ENCODE peak calls at places on chromosome 7, in six cellular contexts. One of them, this sample, is unnamed.

GRCh38 chr7:129797224-129797789 is 155.5 kb downstream of the UBE2H start:
- DNase-seq in aorta: peak; percentile 30
- DNase-seq in lower lobe of right lung: no peak
- DNase-seq in stomach: no peak
- DNase-seq in neuronal stem cell: no peak
- DNase-seq in HCT116: no peak
- DNase-seq in this sample: no peak

GRCh38 chr7:140200102-140200989 is 23.6 kb upstream of the KDM7A start:
- DNase-seq in aorta: peak; percentile 65
- DNase-seq in lower lobe of right lung: no peak
- DNase-seq in stomach: peak; percentile 77
- DNase-seq in neuronal stem cell: no peak
- DNase-seq in HCT116: no peak
- DNase-seq in this sample: no peak

GRCh38 chr7:142739927-142740492 is 9.3 kb upstream of the PRSS1 start:
- DNase-seq in aorta: no peak
- DNase-seq in lower lobe of right lung: no peak
- DNase-seq in stomach: no peak
- DNase-seq in neuronal stem cell: no peak
- DNase-seq in HCT116: peak; percentile 1
- DNase-seq in this sample: no peak

GRCh38 chr7:85454904-85455303 is 268.0 kb upstream of the SEMA3D start:
- DNase-seq in aorta: no peak
- DNase-seq in lower lobe of right lung: no peak
- DNase-seq in stomach: no peak
- DNase-seq in neuronal stem cell: no peak
- DNase-seq in HCT116: no peak
- DNase-seq in this sample: no peak

GRCh38 chr7:80183900-80184685 is 49.5 kb downstream of the GNAI1 start:
- DNase-seq in aorta: no peak
- DNase-seq in lower lobe of right lung: no peak
- DNase-seq in stomach: no peak
- DNase-seq in neuronal stem cell: no peak
- DNase-seq in HCT116: peak; percentile 46
- DNase-seq in this sample: no peak

GRCh38 chr7:25624001-25624400 is 395.7 kb upstream of the NPVF start:
- DNase-seq in aorta: no peak
- DNase-seq in lower lobe of right lung: no peak
- DNase-seq in stomach: no peak
- DNase-seq in neuronal stem cell: no peak
- DNase-seq in HCT116: no peak
- DNase-seq in this sample: no peak

GRCh38 chr7:114422478-114423217 is 8.0 kb downstream of the FOXP2 start:
- DNase-seq in aorta: no peak
- DNase-seq in lower lobe of right lung: no peak
- DNase-seq in stomach: no peak
- DNase-seq in neuronal stem cell: no peak
- DNase-seq in HCT116: peak; percentile 7
- DNase-seq in this sample: no peak

GRCh38 chr7:24797270-24797669 is 40.0 kb upstream of the GSDME start:
- DNase-seq in aorta: no peak
- DNase-seq in lower lobe of right lung: no peak
- DNase-seq in stomach: no peak
- DNase-seq in neuronal stem cell: no peak
- DNase-seq in HCT116: no peak
- DNase-seq in this sample: no peak

GRCh38 chr7:100823140-100823525 is 4.2 kb downstream of the EPHB4 start:
- DNase-seq in aorta: no peak
- DNase-seq in lower lobe of right lung: no peak
- DNase-seq in stomach: no peak
- DNase-seq in neuronal stem cell: no peak
- DNase-seq in HCT116: no peak
- DNase-seq in this sample: no peak

GRCh38 chr7:90579181-90579688 is 16.9 kb upstream of the CDK14 start:
- DNase-seq in aorta: no peak
- DNase-seq in lower lobe of right lung: no peak
- DNase-seq in stomach: no peak
- DNase-seq in neuronal stem cell: no peak
- DNase-seq in HCT116: no peak
- DNase-seq in this sample: no peak

GRCh38 chr7:151447312-151447711 is 7.4 kb upstream of the CRYGN start:
- DNase-seq in aorta: no peak
- DNase-seq in lower lobe of right lung: no peak
- DNase-seq in stomach: no peak
- DNase-seq in neuronal stem cell: no peak
- DNase-seq in HCT116: no peak
- DNase-seq in this sample: no peak

GRCh38 chr7:64907641-64908326 is 4.7 kb downstream of the ZNF273 start:
- DNase-seq in aorta: no peak
- DNase-seq in lower lobe of right lung: no peak
- DNase-seq in stomach: no peak
- DNase-seq in neuronal stem cell: no peak
- DNase-seq in HCT116: no peak
- DNase-seq in this sample: no peak

GRCh38 chr7:18700147-18700546 is 204.6 kb downstream of the HDAC9 start:
- DNase-seq in aorta: no peak
- DNase-seq in lower lobe of right lung: no peak
- DNase-seq in stomach: no peak
- DNase-seq in neuronal stem cell: no peak
- DNase-seq in HCT116: peak; percentile 4
- DNase-seq in this sample: no peak

GRCh38 chr7:40899151-40899550 is 764.3 kb downstream of the SUGCT start:
- DNase-seq in aorta: no peak
- DNase-seq in lower lobe of right lung: no peak
- DNase-seq in stomach: no peak
- DNase-seq in neuronal stem cell: no peak
- DNase-seq in HCT116: no peak
- DNase-seq in this sample: no peak

DNA sequence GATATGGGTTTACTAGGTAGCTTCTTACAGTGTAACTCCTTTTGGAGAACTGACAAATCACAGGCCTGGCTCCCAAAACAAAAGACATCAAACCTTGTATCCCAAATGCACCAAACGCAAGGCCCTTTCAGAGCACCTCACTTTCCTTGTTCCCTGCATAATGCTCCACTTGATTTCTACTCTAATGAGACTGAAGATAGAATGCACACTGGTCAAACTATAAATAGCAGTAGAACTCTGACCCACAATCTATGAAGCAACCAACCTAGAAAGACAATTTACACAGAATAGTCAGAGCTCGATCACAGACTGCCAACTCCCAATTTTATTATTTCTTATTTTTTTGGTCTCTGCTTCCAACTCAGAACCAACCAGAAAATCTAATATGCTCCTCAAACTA is 214.4 kb downstream of the CACNA2D1 start:
- DNase-seq in aorta: no peak
- DNase-seq in lower lobe of right lung: no peak
- DNase-seq in stomach: no peak
- DNase-seq in neuronal stem cell: no peak
- DNase-seq in HCT116: no peak
- DNase-seq in this sample: no peak
- H3K27ac ChIP-seq in aorta: no peak overlapping the region
- H3K27ac ChIP-seq in lower lobe of right lung: no peak overlapping the region
- H3K27ac ChIP-seq in stomach: no peak overlapping the region
- H3K27ac ChIP-seq in neuronal stem cell: no peak overlapping the region
- H3K27ac ChIP-seq in HCT116: no peak overlapping the region
- H3K27ac ChIP-seq in this sample: no peak overlapping the region

DNA sequence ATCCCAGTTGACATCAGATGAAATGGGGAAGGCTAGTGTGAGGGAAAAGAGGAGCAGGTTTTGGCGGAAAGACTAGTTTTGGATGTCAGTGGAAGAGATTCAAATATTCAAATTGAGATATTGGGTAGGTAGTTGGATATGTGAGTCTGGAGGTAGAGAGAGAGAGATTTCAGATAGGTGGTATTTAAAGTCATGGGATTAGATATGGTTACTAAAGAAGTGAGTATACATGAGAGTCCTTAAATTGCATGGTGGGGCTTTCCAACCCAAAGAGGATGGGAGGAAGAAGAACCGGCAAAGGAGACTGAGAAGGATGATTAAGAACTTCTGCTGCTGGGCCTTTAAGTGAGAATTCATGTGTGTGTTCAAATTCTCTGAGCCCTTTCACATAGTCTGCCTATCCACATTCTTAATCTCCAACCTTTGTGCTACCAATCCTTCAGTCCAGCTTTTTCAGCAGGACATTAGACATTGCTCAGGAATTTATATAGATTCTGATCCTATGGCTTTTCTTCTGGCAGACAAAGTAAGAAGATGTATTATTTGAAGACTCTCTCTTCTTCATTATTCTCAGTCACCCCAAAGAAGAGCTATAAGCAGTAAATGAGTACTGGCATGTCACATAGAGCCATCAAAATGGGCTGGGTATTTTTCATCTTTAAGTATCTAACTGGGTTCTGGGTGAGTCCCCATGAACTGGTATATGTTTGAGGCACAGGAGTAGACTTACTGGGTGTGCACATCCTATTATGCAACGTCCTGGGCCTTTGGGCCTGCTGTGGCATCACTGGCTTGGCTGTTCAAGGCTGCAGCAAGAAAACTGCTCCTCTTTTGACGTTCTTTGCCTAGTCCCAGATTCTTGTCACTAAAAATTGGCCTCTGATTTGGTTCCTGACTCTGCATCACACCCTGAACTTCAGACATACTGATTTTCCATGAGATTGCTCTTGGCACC is 33.6 kb downstream of the ST7 start:
- DNase-seq in aorta: no peak
- DNase-seq in lower lobe of right lung: no peak
- DNase-seq in stomach: no peak
- DNase-seq in neuronal stem cell: no peak
- DNase-seq in HCT116: no peak
- DNase-seq in this sample: no peak
- H3K27ac ChIP-seq in aorta: peak overlapping the region; percentile 17
- H3K27ac ChIP-seq in lower lobe of right lung: no peak overlapping the region
- H3K27ac ChIP-seq in stomach: no peak overlapping the region
- H3K27ac ChIP-seq in neuronal stem cell: no peak overlapping the region
- H3K27ac ChIP-seq in HCT116: no peak overlapping the region
- H3K27ac ChIP-seq in this sample: no peak overlapping the region

GRCh38 chr7:135467207-135467711 is 42.6 kb downstream of the CNOT4 start:
- DNase-seq in aorta: no peak
- DNase-seq in lower lobe of right lung: no peak
- DNase-seq in stomach: no peak
- DNase-seq in neuronal stem cell: no peak
- DNase-seq in HCT116: no peak
- DNase-seq in this sample: no peak
- H3K27ac ChIP-seq in aorta: no peak overlapping the region
- H3K27ac ChIP-seq in lower lobe of right lung: no peak overlapping the region
- H3K27ac ChIP-seq in stomach: no peak overlapping the region
- H3K27ac ChIP-seq in neuronal stem cell: no peak overlapping the region
- H3K27ac ChIP-seq in HCT116: no peak overlapping the region
- H3K27ac ChIP-seq in this sample: no peak overlapping the region

GRCh38 chr7:48667434-48667833 is 256.9 kb upstream of the CDC14C start:
- DNase-seq in aorta: no peak
- DNase-seq in lower lobe of right lung: no peak
- DNase-seq in stomach: no peak
- DNase-seq in neuronal stem cell: no peak
- DNase-seq in HCT116: no peak
- DNase-seq in this sample: no peak

GRCh38 chr7:48660482-48660881 is 263.9 kb upstream of the CDC14C start:
- DNase-seq in aorta: no peak
- DNase-seq in lower lobe of right lung: no peak
- DNase-seq in stomach: no peak
- DNase-seq in neuronal stem cell: no peak
- DNase-seq in HCT116: no peak
- DNase-seq in this sample: no peak

GRCh38 chr7:48664241-48664640 is 260.1 kb upstream of the CDC14C start:
- DNase-seq in aorta: no peak
- DNase-seq in lower lobe of right lung: no peak
- DNase-seq in stomach: no peak
- DNase-seq in neuronal stem cell: no peak
- DNase-seq in HCT116: no peak
- DNase-seq in this sample: no peak

DNA sequence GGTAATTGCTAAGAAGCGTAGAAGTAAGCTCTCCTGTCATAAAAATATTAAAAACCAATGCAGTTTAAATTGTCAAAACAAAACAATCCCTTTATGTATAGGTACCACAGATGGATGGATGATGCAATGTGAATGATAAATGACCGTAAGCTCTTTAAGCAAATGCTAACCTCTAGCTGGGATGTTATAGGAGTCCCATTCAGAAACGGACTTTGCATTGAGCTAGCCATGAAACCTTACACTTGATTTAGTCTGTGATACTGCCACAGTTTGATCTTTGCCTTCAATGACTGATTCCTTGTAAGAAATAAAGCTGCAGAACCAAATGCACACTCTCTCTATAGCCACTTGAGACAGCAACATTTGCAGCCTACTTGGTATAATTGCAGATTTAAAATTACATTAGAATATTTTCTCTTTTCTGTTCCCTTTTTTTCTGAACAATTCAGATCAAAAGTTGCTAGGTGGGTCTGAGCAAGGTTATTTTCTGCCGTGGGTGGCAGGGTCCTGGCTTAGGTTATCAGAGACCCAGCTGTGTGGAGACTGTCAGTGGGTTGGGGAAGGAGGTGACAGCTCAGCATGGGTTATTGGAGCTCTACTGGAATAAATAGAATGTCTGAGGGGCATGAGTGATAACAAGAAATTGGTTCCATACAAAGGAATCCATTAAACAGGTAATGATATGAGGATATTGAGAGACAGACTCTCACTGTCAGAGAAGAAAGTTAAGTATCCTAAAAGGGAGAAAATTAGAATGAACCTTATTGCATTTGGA is 258.8 kb upstream of the CDC14C start:
- DNase-seq in aorta: no peak
- DNase-seq in lower lobe of right lung: no peak
- DNase-seq in stomach: no peak
- DNase-seq in neuronal stem cell: no peak
- DNase-seq in HCT116: no peak
- DNase-seq in this sample: no peak
- H3K27ac ChIP-seq in aorta: no peak overlapping the region
- H3K27ac ChIP-seq in lower lobe of right lung: no peak overlapping the region
- H3K27ac ChIP-seq in stomach: no peak overlapping the region
- H3K27ac ChIP-seq in neuronal stem cell: no peak overlapping the region
- H3K27ac ChIP-seq in HCT116: no peak overlapping the region
- H3K27ac ChIP-seq in this sample: no peak overlapping the region

DNA sequence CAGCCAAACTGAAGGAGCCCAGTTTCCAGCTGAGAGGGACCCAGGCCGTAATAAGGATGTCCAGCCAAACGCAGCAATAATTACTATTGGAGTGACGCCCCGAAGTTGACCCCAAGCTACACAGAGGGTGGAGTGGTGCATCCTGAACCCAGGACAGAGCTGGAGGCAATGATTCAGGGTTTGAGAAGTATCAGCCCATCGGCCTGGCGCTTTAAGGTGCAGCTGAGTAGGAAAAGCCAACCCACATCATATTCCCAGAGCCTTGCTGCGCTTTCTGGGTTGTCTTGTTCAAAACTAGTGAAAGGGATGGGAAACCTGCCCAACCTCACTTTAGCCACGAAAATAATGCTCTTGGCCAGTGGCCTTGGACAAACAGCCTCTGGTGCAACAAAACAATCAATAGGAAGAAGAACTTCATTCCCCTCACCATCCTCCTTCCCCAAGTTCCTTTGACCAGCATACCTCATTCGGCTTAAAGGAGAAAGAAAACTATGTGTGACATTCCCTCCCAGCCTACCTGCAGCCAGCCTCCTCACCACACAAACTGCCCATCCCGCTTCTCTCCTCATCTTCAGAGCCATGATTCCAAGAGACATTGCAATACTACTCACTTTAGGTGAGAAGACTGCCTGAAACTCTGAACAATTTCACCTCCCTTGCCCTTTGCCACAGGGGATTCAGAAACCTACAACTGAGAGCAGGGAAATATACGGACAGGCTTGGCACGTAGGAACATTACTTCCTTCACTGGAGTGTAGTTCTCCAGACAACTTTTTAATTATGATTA is 217.2 kb upstream of the MKLN1 start:
- DNase-seq in aorta: no peak
- DNase-seq in lower lobe of right lung: no peak
- DNase-seq in stomach: no peak
- DNase-seq in neuronal stem cell: peak; percentile 6
- DNase-seq in HCT116: no peak
- DNase-seq in this sample: no peak
- H3K27ac ChIP-seq in aorta: peak overlapping the region; percentile 91
- H3K27ac ChIP-seq in lower lobe of right lung: peak overlapping the region; percentile 100
- H3K27ac ChIP-seq in stomach: peak overlapping the region; percentile 89
- H3K27ac ChIP-seq in neuronal stem cell: no peak overlapping the region
- H3K27ac ChIP-seq in HCT116: peak overlapping the region; percentile 87
- H3K27ac ChIP-seq in this sample: peak overlapping the region; percentile 99

This sample was measured in caudate nucleus.